ENCODE peak calls at places on chromosome 5, in ten cellular contexts. G, V, C, S, E, J, D, Y, M and T are unnamed samples.

GRCh38 chr5:152097128-152097527 is 172.5 kb upstream of the GLRA1 start:
- DNase-seq in G (no peak), V (no peak), C (no peak), S (no peak), E (no peak), J (no peak), D (no peak), Y (no peak), M (no peak), T (peak; percentile 42)

GRCh38 chr5:39494099-39494498 is 69.3 kb upstream of the DAB2 start:
- DNase-seq in G (no peak), V (no peak), C (no peak), S (no peak), E (no peak), J (no peak), D (no peak), Y (no peak), M (peak; percentile 88), T (no peak)

GRCh38 chr5:131264453-131265200 is 774 bp downstream of the CDC42SE2 start:
- DNase-seq in G (peak; percentile 52), V (no peak), C (peak; percentile 74), S (peak; percentile 52), E (peak; percentile 63), J (peak; percentile 65), D (no peak), Y (no peak), M (no peak), T (no peak)

GRCh38 chr5:115579747-115580173 is 22.5 kb downstream of the TICAM2 start:
- DNase-seq in G (peak; percentile 79), V (no peak), C (no peak), S (no peak), E (no peak), J (no peak), D (no peak), Y (no peak), M (no peak), T (peak; percentile 80)

GRCh38 chr5:39176740-39177628 is 42.4 kb downstream of the FYB1 start:
- DNase-seq in G (no peak), V (no peak), C (no peak), S (no peak), E (no peak), J (no peak), D (no peak), Y (no peak), M (no peak), T (no peak)

GRCh38 chr5:141742866-141743651 is 61.0 kb upstream of the ARAP3 start:
- DNase-seq in G (peak; percentile 37), V (no peak), C (no peak), S (peak; percentile 89), E (peak; percentile 72), J (peak; percentile 77), D (no peak), Y (no peak), M (peak; percentile 8), T (no peak)

GRCh38 chr5:147442134-147442726 is 67.6 kb downstream of the DPYSL3 start:
- DNase-seq in G (no peak), V (no peak), C (no peak), S (no peak), E (no peak), J (no peak), D (no peak), Y (no peak), M (no peak), T (no peak)

GRCh38 chr5:135373747-135374515 is 25.1 kb downstream of the MACROH2A1 start:
- DNase-seq in G (no peak), V (no peak), C (no peak), S (no peak), E (no peak), J (no peak), D (no peak), Y (no peak), M (no peak), T (no peak)

GRCh38 chr5:68999181-68999580 is 94.6 kb upstream of the SLC30A5 start:
- DNase-seq in G (no peak), V (no peak), C (no peak), S (no peak), E (no peak), J (no peak), D (no peak), Y (no peak), M (peak; percentile 18), T (no peak)

GRCh38 chr5:181199881-181200282 is 5.1 kb downstream of the TRIM7 start:
- DNase-seq in G (no peak), V (no peak), C (no peak), S (no peak), E (no peak), J (no peak), D (no peak), Y (no peak), M (no peak), T (no peak)

GRCh38 chr5:179393078-179393477 is 47.8 kb upstream of the ADAMTS2 start:
- DNase-seq in G (peak; percentile 93), V (no peak), C (no peak), S (no peak), E (no peak), J (no peak), D (no peak), Y (no peak), M (peak; percentile 55), T (peak; percentile 1)

GRCh38 chr5:1763548-1763911 is 36.1 kb downstream of the MRPL36 start:
- DNase-seq in G (peak; percentile 79), V (peak; percentile 16), C (peak; percentile 55), S (peak; percentile 61), E (peak; percentile 58), J (peak; percentile 64), D (peak; percentile 41), Y (peak; percentile 41), M (peak; percentile 78), T (peak; percentile 58)

GRCh38 chr5:140725799-140726471 is 25.7 kb downstream of the ZMAT2 start:
- DNase-seq in G (peak; percentile 97), V (peak; percentile 14), C (peak; percentile 93), S (peak; percentile 69), E (peak; percentile 68), J (peak; percentile 95), D (peak; percentile 51), Y (no peak), M (peak; percentile 89), T (peak; percentile 45)

GRCh38 chr5:127089206-127089605 is 15.9 kb upstream of the C5orf63 start:
- DNase-seq in G (no peak), V (no peak), C (no peak), S (no peak), E (no peak), J (no peak), D (no peak), Y (no peak), M (peak; percentile 22), T (no peak)

GRCh38 chr5:7628820-7629219 is 222.1 kb downstream of the CFAP90 start:
- DNase-seq in G (no peak), V (no peak), C (no peak), S (no peak), E (no peak), J (no peak), D (no peak), Y (no peak), M (no peak), T (no peak)

GRCh38 chr5:133820516-133820915 is 147.9 kb downstream of the C5orf15 start:
- DNase-seq in G (no peak), V (no peak), C (no peak), S (no peak), E (no peak), J (no peak), D (no peak), Y (no peak), M (peak; percentile 12), T (no peak)

GRCh38 chr5:61441742-61442141 is 109.7 kb downstream of the ZSWIM6 start:
- DNase-seq in G (no peak), V (no peak), C (no peak), S (no peak), E (no peak), J (no peak), D (no peak), Y (no peak), M (no peak), T (no peak)

GRCh38 chr5:102561894-102562760 is 63.3 kb upstream of the SLCO6A1 start:
- DNase-seq in G (peak; percentile 54), V (no peak), C (peak; percentile 60), S (peak; percentile 53), E (peak; percentile 80), J (peak; percentile 78), D (no peak), Y (no peak), M (peak; percentile 15), T (peak; percentile 5)

GRCh38 chr5:122236270-122236669 is 75.8 kb upstream of the SNCAIP start:
- DNase-seq in G (peak; percentile 83), V (no peak), C (no peak), S (no peak), E (no peak), J (peak; percentile 22), D (no peak), Y (no peak), M (no peak), T (no peak)

GRCh38 chr5:122151640-122152039 is 22.3 kb downstream of the ZNF474 start:
- DNase-seq in G (peak; percentile 78), V (no peak), C (no peak), S (no peak), E (no peak), J (peak; percentile 32), D (no peak), Y (no peak), M (peak; percentile 91), T (no peak)

GRCh38 chr5:956178-956761 is 52.3 kb upstream of the NKD2 start:
- DNase-seq in G (no peak), V (no peak), C (no peak), S (no peak), E (peak; percentile 8), J (no peak), D (no peak), Y (no peak), M (no peak), T (no peak)

GRCh38 chr5:42641321-42642005 is 115.2 kb upstream of the CCDC152 start:
- DNase-seq in G (peak; percentile 5), V (no peak), C (no peak), S (no peak), E (no peak), J (no peak), D (no peak), Y (no peak), M (no peak), T (no peak)

GRCh38 chr5:31827862-31828261 is 188.9 kb downstream of the PDZD2 start:
- DNase-seq in G (peak; percentile 80), V (no peak), C (no peak), S (no peak), E (no peak), J (no peak), D (no peak), Y (no peak), M (peak; percentile 5), T (no peak)

GRCh38 chr5:134086943-134087305 is 27.6 kb upstream of the TCF7 start:
- DNase-seq in G (no peak), V (no peak), C (peak; percentile 84), S (no peak), E (no peak), J (no peak), D (no peak), Y (no peak), M (no peak), T (no peak)

GRCh38 chr5:31847354-31847753 is 208.4 kb downstream of the PDZD2 start:
- DNase-seq in G (no peak), V (no peak), C (no peak), S (no peak), E (no peak), J (no peak), D (no peak), Y (no peak), M (no peak), T (no peak)

GRCh38 chr5:57698785-57699184 is 216.2 kb upstream of the ACTBL2 start:
- DNase-seq in G (peak; percentile 68), V (no peak), C (no peak), S (no peak), E (no peak), J (peak; percentile 41), D (no peak), Y (no peak), M (no peak), T (no peak)

GRCh38 chr5:76801159-76801802 is 17.5 kb upstream of the F2RL1 start:
- DNase-seq in G (peak; percentile 67), V (no peak), C (no peak), S (no peak), E (no peak), J (no peak), D (no peak), Y (no peak), M (peak; percentile 87), T (no peak)

GRCh38 chr5:76495870-76496269 is 92.8 kb downstream of the IQGAP2 start:
- DNase-seq in G (no peak), V (no peak), C (no peak), S (no peak), E (no peak), J (no peak), D (no peak), Y (no peak), M (no peak), T (no peak)